ENCODE peak calls at places on chromosomes 12 and 14, in nine cellular contexts. Y is tibial nerve; B is lower lobe of right lung; G is cardiac muscle cell; D is CD8-positive, alpha-beta T cell; C is foreskin keratinocyte; I is pancreas; F is neural progenitor cell; K is endothelial cell of umbilical vein. M is an unnamed sample. For H3K4me1, the result is how much of the 10 kb centered on the place peaks cover.

GRCh38 chr14:78863143-78863542 is 693.0 kb downstream of the NRXN3 start:
- DNase-seq in Y (no peak), B (no peak), G (peak), D (no peak), C (peak), I (no peak), F (peak), K (peak), M (no peak)

GRCh38 chr14:47675239-47675488 is 241 bp downstream of the MDGA2 start:
- DNase-seq in Y (no peak), B (no peak), G (no peak), D (no peak), C (no peak), I (no peak), F (peak), K (no peak), M (no peak)

GRCh38 chr12:130286041-130286440 is 51.6 kb upstream of the PIWIL1 start:
- DNase-seq in Y (no peak), B (no peak), G (no peak), D (no peak), C (no peak), I (no peak), F (peak), K (no peak), M (no peak)

GRCh38 chr12:58919271-58920101 is 818 bp downstream of the LRIG3 start:
- DNase-seq in Y (peak), B (peak), G (peak), D (no peak), C (no peak), I (no peak), F (peak), K (peak), M (peak)

GRCh38 chr14:32403688-32404087 is 74.6 kb downstream of the AKAP6 start:
- DNase-seq in Y (no peak), B (no peak), G (no peak), D (no peak), C (no peak), I (no peak), F (no peak), K (no peak), M (no peak)

GRCh38 chr12:112107728-112108447 is 695 bp downstream of the NAA25 start:
- DNase-seq in Y (no peak), B (peak), G (peak), D (no peak), C (no peak), I (no peak), F (peak), K (peak), M (no peak)

GRCh38 chr14:50741571-50741970 is 73.5 kb upstream of the SAV1 start:
- DNase-seq in Y (no peak), B (no peak), G (no peak), D (no peak), C (peak), I (no peak), F (no peak), K (peak), M (no peak)

GRCh38 chr12:123519151-123520001 is 14.1 kb downstream of the RILPL1 start:
- DNase-seq in Y (no peak), B (peak), G (peak), D (no peak), C (peak), I (peak), F (no peak), K (peak), M (no peak)

GRCh38 chr12:125561-125960 is 59.0 kb downstream of the IQSEC3 start:
- DNase-seq in Y (no peak), B (no peak), G (no peak), D (no peak), C (no peak), I (no peak), F (no peak), K (no peak), M (no peak)

GRCh38 chr12:40015360-40015759 is 90.5 kb downstream of the SLC2A13 start:
- DNase-seq in Y (no peak), B (no peak), G (no peak), D (no peak), C (no peak), I (no peak), F (no peak), K (no peak), M (no peak)

GRCh38 chr12:12428961-12429657 is 72.2 kb downstream of the BORCS5 start:
- DNase-seq in Y (no peak), B (no peak), G (no peak), D (no peak), C (peak), I (no peak), F (no peak), K (no peak), M (no peak)

GRCh38 chr14:104227806-104228205 is 89.4 kb downstream of the KIF26A start:
- DNase-seq in Y (no peak), B (no peak), G (no peak), D (no peak), C (no peak), I (no peak), F (no peak), K (no peak), M (no peak)

GRCh38 chr12:65899289-65899688 is 75.0 kb downstream of the HMGA2 start:
- DNase-seq in Y (no peak), B (no peak), G (no peak), D (no peak), C (no peak), I (no peak), F (no peak), K (no peak), M (no peak)
- H3K4me1 ChIP-seq in Y (under half), B (under half), G (under half), D (under half), C (under half), I (under half), F (half or more), K (under half), M (half or more)

GRCh38 chr14:52272375-52272774 is 4.9 kb downstream of the PTGDR start:
- DNase-seq in Y (no peak), B (no peak), G (peak), D (no peak), C (no peak), I (no peak), F (peak), K (no peak), M (no peak)
- TF ChIP-seq CTCF in Y (no peak), B (no peak), G (peak), D (peak), C (peak), I (no peak), F (peak), K (peak), M (peak)

GRCh38 chr14:59262717-59263469 is 74.4 kb downstream of the DAAM1 start:
- DNase-seq in Y (no peak), B (no peak), G (no peak), D (no peak), C (no peak), I (no peak), F (no peak), K (peak), M (no peak)
- H3K4me1 ChIP-seq in Y (under half), B (under half), G (under half), D (under half), C (under half), I (under half), F (under half), K (under half), M (under half)

GRCh38 chr14:66105819-66106218 is 380.4 kb upstream of the CCDC196 start:
- DNase-seq in Y (no peak), B (no peak), G (no peak), D (no peak), C (peak), I (no peak), F (no peak), K (peak), M (no peak)

GRCh38 chr14:66104486-66104885 is 381.7 kb upstream of the CCDC196 start:
- DNase-seq in Y (no peak), B (no peak), G (no peak), D (no peak), C (no peak), I (no peak), F (no peak), K (no peak), M (no peak)

GRCh38 chr14:66111891-66112290 is 374.3 kb upstream of the CCDC196 start:
- DNase-seq in Y (no peak), B (no peak), G (no peak), D (no peak), C (no peak), I (no peak), F (no peak), K (no peak), M (no peak)

GRCh38 chr14:66114071-66114470 is 372.1 kb upstream of the CCDC196 start:
- DNase-seq in Y (no peak), B (no peak), G (no peak), D (no peak), C (no peak), I (no peak), F (peak), K (no peak), M (no peak)

DNA sequence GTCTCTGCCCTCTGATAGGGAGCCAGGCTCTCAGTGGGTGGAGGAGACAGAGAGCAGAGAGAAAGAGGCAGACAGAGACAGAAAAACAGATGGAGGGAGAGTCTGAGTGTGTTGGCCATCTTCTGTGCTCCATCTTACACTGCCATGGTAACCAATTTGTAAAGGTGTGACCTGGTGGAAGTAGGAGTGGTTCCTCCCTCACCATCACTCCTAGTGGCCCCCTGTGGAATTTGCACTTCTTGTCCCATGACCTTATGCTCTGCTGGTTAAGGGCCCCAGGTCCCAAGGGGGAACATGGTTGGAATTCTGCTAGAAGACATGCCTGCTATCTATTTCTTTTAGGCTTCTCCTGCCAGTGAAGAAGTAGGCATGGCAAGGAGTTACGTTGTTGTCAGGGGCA is 376.7 kb upstream of the CCDC196 start:
- DNase-seq in Y (no peak), B (no peak), G (no peak), D (no peak), C (no peak), I (no peak), F (no peak), K (no peak), M (no peak)
- TF ChIP-seq CTCF in Y (no peak), B (no peak), G (no peak), D (no peak), C (no peak), I (no peak), F (no peak), K (no peak), M (no peak)

GRCh38 chr12:120688527-120689071 is 1.6 kb downstream of the MLEC start:
- DNase-seq in Y (no peak), B (no peak), G (peak), D (no peak), C (no peak), I (no peak), F (no peak), K (peak), M (no peak)
- H3K4me1 ChIP-seq in Y (half or more), B (half or more), G (under half), D (under half), C (under half), I (under half), F (under half), K (under half), M (under half)

GRCh38 chr12:93520454-93520853 is 52.0 kb upstream of the SOCS2 start:
- DNase-seq in Y (no peak), B (no peak), G (no peak), D (no peak), C (no peak), I (no peak), F (no peak), K (no peak), M (no peak)

GRCh38 chr12:93518725-93519124 is 51.4 kb downstream of the MRPL42 start:
- DNase-seq in Y (no peak), B (no peak), G (no peak), D (no peak), C (no peak), I (no peak), F (no peak), K (no peak), M (no peak)

GRCh38 chr12:93519859-93520258 is 52.5 kb downstream of the MRPL42 start:
- DNase-seq in Y (no peak), B (no peak), G (no peak), D (no peak), C (no peak), I (no peak), F (no peak), K (no peak), M (no peak)

GRCh38 chr12:93524386-93525133 is 47.9 kb upstream of the SOCS2 start:
- DNase-seq in Y (no peak), B (no peak), G (no peak), D (no peak), C (no peak), I (no peak), F (no peak), K (no peak), M (no peak)

DNA sequence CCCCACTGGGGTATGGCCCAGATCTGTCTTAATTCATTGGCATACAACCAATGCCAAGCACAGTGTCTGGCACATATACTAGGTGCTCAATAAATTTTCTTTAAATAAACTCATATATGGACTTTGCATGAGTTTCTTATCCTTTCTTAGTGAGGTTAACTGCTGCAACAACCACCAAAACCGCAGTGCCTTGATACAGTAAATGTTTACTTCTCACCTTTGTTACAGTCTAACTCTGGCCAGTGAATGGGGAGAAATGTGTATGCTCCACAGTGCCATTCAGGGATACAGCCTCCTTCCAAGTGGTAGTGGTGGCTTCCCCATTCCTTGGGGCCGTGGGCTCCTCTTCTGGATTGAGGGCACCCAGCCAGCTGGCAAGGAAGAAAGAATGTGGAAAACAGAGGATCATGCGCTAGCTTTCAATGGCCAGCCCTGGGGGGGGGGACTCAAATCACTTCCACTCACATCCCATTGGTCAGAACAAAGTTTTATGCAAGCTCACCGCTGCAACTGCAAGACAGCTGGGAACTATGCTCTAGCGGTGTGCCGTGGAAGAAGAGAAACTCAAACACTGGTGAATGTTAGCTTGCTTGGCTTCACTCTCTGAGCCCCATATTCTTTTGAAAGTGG is 51.1 kb upstream of the SOCS2 start:
- DNase-seq in Y (no peak), B (no peak), G (no peak), D (no peak), C (no peak), I (no peak), F (peak), K (no peak), M (no peak)
- TF ChIP-seq CTCF in Y (no peak), B (no peak), G (no peak), D (no peak), C (no peak), I (no peak), F (no peak), K (no peak), M (no peak)

GRCh38 chr12:1591543-1591942 is 2.8 kb downstream of the FBXL14 start:
- DNase-seq in Y (no peak), B (no peak), G (no peak), D (no peak), C (no peak), I (no peak), F (no peak), K (no peak), M (no peak)

GRCh38 chr12:1588574-1588944 is 5.8 kb downstream of the FBXL14 start:
- DNase-seq in Y (no peak), B (no peak), G (no peak), D (no peak), C (no peak), I (no peak), F (no peak), K (no peak), M (no peak)

GRCh38 chr12:1591029-1591428 is 3.4 kb downstream of the FBXL14 start:
- DNase-seq in Y (no peak), B (no peak), G (no peak), D (no peak), C (no peak), I (no peak), F (peak), K (peak), M (no peak)

GRCh38 chr12:1590083-1590979 is 4.0 kb downstream of the FBXL14 start:
- DNase-seq in Y (no peak), B (no peak), G (peak), D (no peak), C (no peak), I (no peak), F (peak), K (no peak), M (no peak)

DNA sequence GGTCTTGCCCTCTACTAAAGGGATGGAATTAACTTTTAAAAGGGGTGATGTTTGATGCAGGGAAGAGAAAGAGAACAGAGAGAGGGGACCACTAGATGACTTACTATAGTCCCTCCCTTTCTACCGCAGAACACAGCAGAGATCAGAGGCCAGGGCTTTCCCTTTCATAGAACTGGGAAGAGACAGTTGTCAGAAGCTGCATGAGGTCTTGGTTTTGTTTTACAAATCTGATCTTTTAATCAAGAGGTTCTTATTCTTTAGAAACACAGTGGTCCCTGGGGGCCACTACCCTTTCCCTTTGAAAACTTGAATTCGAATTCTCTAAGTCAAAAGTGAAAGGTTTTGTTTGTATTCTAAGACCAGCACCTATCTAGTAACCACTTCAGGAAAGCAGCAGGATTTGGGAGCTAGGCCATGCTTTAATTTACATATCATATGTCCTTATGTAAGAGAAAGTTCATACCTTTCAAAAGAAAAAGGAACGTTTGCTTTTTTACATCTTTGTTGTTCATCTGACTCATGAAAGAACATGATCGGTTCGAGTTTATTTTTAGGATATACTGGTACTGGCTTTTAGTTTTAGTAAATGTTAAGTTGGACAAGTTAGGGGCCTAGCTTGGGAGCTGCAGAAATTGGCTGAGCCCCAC is 6.3 kb downstream of the FBXL14 start:
- DNase-seq in Y (no peak), B (no peak), G (no peak), D (no peak), C (no peak), I (no peak), F (peak), K (no peak), M (no peak)
- H3K4me1 ChIP-seq in Y (half or more), B (half or more), G (half or more), D (half or more), C (under half), I (under half), F (half or more), K (under half), M (half or more)

DNA sequence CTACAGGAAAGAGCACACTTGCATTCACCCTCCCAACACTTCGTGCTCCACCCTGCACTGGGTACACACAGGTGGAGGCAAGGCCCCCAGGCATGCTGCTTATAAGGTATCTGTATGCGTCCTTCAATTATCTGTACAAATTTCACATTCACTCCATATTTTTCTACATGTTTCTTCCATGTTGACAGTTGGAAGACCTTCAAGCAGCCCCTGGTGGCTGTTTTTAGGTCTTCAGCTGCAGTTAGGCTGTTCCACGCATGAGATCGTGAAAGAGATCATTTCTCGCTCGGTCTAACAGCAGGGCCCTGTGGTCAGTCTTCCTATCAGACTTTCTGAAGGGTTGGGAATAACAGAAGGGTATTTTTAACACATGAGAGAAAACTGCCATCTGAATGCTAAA is 47.1 kb downstream of the PLXNC1 start:
- DNase-seq in Y (no peak), B (no peak), G (no peak), D (no peak), C (no peak), I (no peak), F (no peak), K (no peak), M (no peak)
- TF ChIP-seq CTCF in Y (no peak), B (no peak), G (no peak), D (no peak), C (no peak), I (no peak), F (peak), K (no peak), M (no peak)